ENCODE peak calls at places on chromosomes 4 and X, in four cellular contexts. N is K562; Q is Jurkat, Clone E6-1; J is brain microvascular endothelial cell. V is an unnamed sample.

GRCh38 chr4:42143996-42144395 is 8.5 kb downstream of the BEND4 start:
- DNase-seq in N (no peak), Q (no peak), J (no peak), V (no peak)

GRCh38 chrX:119147486-119147885 is 19.9 kb upstream of the KIAA1210 start:
- DNase-seq in N (no peak), Q (no peak), J (no peak), V (no peak)

GRCh38 chrX:101659601-101660063 is at the start of gene ARMCX2:
- DNase-seq in N (no peak), Q (no peak), J (peak), V (peak)

GRCh38 chr4:25031077-25031606 is 396 bp upstream of the LGI2 start:
- DNase-seq in N (no peak), Q (no peak), J (no peak), V (peak)

GRCh38 chr4:88012652-88013051 is 5.2 kb downstream of the PKD2 start:
- DNase-seq in N (no peak), Q (no peak), J (no peak), V (no peak)

GRCh38 chrX:24927372-24927771 is 88.4 kb downstream of the ARX start:
- DNase-seq in N (no peak), Q (no peak), J (no peak), V (no peak)

GRCh38 chr4:40340034-40340433 is 4.9 kb downstream of the CHRNA9 start:
- DNase-seq in N (no peak), Q (no peak), J (no peak), V (no peak)

GRCh38 chr4:21130606-21131005 is 430.3 kb downstream of the PACRGL start:
- DNase-seq in N (no peak), Q (no peak), J (no peak), V (no peak)

GRCh38 chrX:112644713-112645112 is 35.0 kb downstream of the LHFPL1 start:
- DNase-seq in N (no peak), Q (peak), J (no peak), V (no peak)

GRCh38 chrX:112641449-112641848 is 38.3 kb downstream of the LHFPL1 start:
- DNase-seq in N (no peak), Q (no peak), J (no peak), V (no peak)

GRCh38 chrX:112643721-112644120 is 36.0 kb downstream of the LHFPL1 start:
- DNase-seq in N (no peak), Q (no peak), J (no peak), V (no peak)

GRCh38 chrX:112645774-112646173 is 34.0 kb downstream of the LHFPL1 start:
- DNase-seq in N (no peak), Q (no peak), J (no peak), V (no peak)

DNA sequence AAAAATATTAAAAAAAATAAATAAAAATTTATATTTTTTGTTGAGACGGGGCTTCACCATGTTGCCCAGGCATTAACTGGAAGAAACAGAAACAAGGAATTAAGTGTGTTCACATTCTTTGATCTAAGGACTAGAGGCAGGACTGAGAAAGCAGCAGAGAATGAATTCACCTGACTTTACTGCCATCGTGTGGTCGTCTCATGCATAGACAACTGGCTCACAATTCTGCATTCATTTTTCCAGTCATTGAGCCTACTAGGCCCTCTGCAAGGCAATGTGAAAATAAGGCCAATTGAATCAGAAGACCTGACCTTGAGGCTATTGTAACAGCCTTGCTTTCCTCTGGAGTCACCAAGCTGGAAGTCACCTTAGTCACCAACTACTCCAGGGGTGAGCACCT is 37.4 kb downstream of the LHFPL1 start:
- DNase-seq in N (peak), Q (peak), J (peak), V (peak)
- H3K4me3 ChIP-seq in N (no peak), Q (no peak), J (no peak), V (no peak)

GRCh38 chr4:70724463-70724862 is 2.7 kb downstream of the RUFY3 start:
- DNase-seq in N (no peak), Q (no peak), J (no peak), V (no peak)

GRCh38 chr4:70725633-70726032 is 3.9 kb downstream of the RUFY3 start:
- DNase-seq in N (no peak), Q (no peak), J (no peak), V (no peak)

GRCh38 chr4:70718811-70719604 is 2.8 kb upstream of the RUFY3 start:
- DNase-seq in N (no peak), Q (no peak), J (no peak), V (no peak)

GRCh38 chr4:70722199-70722791 is 531 bp downstream of the RUFY3 start:
- DNase-seq in N (peak), Q (peak), J (peak), V (no peak)

GRCh38 chr4:70721747-70722146 is at the start of gene RUFY3:
- DNase-seq in N (peak), Q (no peak), J (peak), V (peak)
- H3K4me3 ChIP-seq in N (no peak), Q (peak), J (peak), V (peak)

GRCh38 chr4:73451978-73452747 is 16.1 kb downstream of the AFP start:
- DNase-seq in N (no peak), Q (no peak), J (no peak), V (no peak)

GRCh38 chr4:73453701-73454005 is 17.6 kb downstream of the AFP start:
- DNase-seq in N (no peak), Q (no peak), J (no peak), V (no peak)

GRCh38 chr4:73454920-73455319 is 18.9 kb downstream of the AFP start:
- DNase-seq in N (no peak), Q (no peak), J (no peak), V (no peak)

GRCh38 chr4:73451404-73451803 is 15.4 kb downstream of the AFP start:
- DNase-seq in N (no peak), Q (no peak), J (peak), V (peak)

GRCh38 chr4:73452953-73453700 is 17.1 kb downstream of the AFP start:
- DNase-seq in N (no peak), Q (no peak), J (no peak), V (no peak)
- H3K4me3 ChIP-seq in N (no peak), Q (no peak), J (no peak), V (no peak)

GRCh38 chr4:70613182-70613892 is 15.2 kb upstream of the ENAM start:
- DNase-seq in N (peak), Q (no peak), J (no peak), V (no peak)

GRCh38 chr4:70603856-70604255 is 11.8 kb downstream of the AMBN start:
- DNase-seq in N (no peak), Q (no peak), J (no peak), V (peak)

GRCh38 chr4:70601422-70602039 is 9.5 kb downstream of the AMBN start:
- DNase-seq in N (peak), Q (peak), J (peak), V (peak)

GRCh38 chr4:70608324-70608723 is 16.3 kb downstream of the AMBN start:
- DNase-seq in N (no peak), Q (no peak), J (no peak), V (no peak)

DNA sequence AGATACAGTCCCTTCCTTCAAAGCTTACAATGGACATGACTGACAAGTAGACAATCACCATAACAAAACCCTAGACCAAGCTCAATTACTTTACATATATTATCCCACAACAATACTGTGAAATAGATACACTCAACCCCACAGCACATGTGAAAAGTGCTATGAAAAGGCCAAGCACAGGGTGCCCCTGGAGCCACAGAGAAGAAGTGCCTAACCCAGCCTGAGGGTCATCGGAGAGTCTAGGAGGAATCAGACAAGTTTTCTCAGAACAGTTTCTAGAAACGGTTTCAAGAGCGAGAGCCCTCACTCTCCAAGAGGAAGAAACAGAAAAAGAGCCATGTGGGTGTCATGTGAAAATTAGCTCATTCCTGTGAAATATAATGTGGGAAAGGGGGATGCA is 15.4 kb downstream of the AMBN start:
- DNase-seq in N (no peak), Q (no peak), J (no peak), V (no peak)
- H3K4me3 ChIP-seq in N (no peak), Q (no peak), J (no peak), V (no peak)

GRCh38 chr4:102503831-102504786 is 3.0 kb downstream of the NFKB1 start:
- DNase-seq in N (no peak), Q (peak), J (no peak), V (no peak)
- H3K4me3 ChIP-seq in N (no peak), Q (peak), J (no peak), V (no peak)

DNA sequence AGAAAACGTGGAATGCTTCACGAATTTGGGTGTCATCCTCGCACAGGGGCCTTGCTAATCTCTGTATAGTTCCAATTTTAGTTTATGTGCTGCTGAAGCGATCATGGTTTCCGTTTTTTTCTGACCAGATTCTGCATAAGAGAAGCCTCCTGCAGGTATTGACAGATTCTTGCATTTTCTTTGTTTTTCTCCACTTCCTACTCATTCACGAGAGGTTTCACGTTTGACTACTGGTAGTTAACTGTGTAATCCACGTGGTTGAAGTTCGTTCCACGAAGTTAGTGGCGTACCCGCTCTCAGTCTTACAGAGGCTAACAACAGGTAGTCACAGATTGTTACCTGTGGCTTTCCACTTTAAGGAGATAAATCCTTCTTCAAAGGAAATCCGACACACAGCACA is 12.1 kb upstream of the TRIML2 start:
- DNase-seq in N (no peak), Q (no peak), J (no peak), V (no peak)
- H3K4me3 ChIP-seq in N (no peak), Q (no peak), J (no peak), V (no peak)

DNA sequence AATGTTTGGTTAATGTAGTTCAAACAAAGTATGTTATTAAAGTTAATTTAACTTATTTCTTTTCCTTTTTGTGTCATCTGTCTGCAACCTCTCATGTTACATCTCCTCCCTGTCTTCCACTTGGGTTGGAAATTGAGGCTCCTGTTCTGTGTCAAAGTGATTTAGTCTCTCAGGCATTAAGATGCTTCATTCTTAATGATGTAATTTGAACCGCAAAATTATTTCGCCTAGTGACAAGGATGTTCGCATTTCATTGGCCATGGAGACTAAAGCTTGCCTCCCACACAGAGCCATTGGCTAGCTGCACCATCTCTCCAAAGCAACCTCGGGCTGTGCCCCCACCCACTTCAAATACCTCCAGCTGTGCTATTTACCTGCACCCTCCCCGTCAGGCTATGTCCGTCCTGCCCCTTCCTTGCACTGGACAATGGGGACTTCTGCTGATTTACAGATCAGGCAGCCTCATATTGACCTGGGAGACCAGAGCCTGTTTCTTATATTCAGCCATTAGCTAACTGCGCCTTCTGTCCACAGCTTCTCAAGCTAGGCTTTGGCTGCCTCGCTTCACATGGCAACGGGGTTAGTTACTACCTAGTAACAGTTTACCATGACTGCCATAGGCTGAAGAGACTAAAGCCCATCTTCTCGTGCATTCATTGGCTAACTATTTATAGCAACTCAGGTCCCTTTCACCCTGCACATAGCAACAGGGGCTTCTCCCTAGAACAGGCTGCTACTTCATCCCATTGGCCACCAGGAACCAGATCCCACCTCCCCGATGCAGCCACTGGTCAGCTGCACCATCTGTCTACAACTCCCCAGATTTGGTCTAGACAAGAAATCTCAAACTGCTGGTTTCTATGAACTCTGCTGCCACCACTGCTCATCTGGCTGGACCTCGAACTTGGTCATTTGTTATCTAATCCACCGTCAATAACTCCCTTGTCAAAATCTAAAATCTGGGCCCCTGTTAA is 8.6 kb upstream of the ZNF157 start:
- DNase-seq in N (peak), Q (peak), J (peak), V (peak)
- H3K4me3 ChIP-seq in N (no peak), Q (peak), J (peak), V (peak)

GRCh38 chrX:134237363-134237702 is 351 bp downstream of the CCDC160 start:
- DNase-seq in N (no peak), Q (no peak), J (no peak), V (no peak)

GRCh38 chrX:134240209-134240608 is 3.2 kb downstream of the CCDC160 start:
- DNase-seq in N (no peak), Q (no peak), J (no peak), V (no peak)

GRCh38 chrX:134239016-134239415 is 2.0 kb downstream of the CCDC160 start:
- DNase-seq in N (no peak), Q (no peak), J (no peak), V (no peak)

GRCh38 chrX:134235236-134235635 is 1.7 kb upstream of the CCDC160 start:
- DNase-seq in N (no peak), Q (no peak), J (no peak), V (no peak)

GRCh38 chrX:134236690-134237362 is at the start of gene CCDC160:
- DNase-seq in N (no peak), Q (no peak), J (peak), V (no peak)
- H3K4me3 ChIP-seq in N (no peak), Q (no peak), J (peak), V (peak)